ENCODE peak calls at places on chromosome 13, in four cellular contexts. E is stimulated activated CD4-positive, alpha-beta T cell treated with anti-CD3 and anti-CD28 coated beads, Interleukin-12 subunit alpha, Interleukin-12 subunit beta, amount 100 ng/mL, for 4 hours; A is ascending aorta; Q is iPS-NIHi11. H is an unnamed sample.

GRCh38 chr13:79070343-79070974 is 335.6 kb downstream of the RBM26 start:
- DNase-seq in E (no peak), A (no peak), Q (no peak), H (no peak)

GRCh38 chr13:72864142-72865035 is 82.5 kb downstream of the PIBF1 start:
- DNase-seq in E (no peak), Q (no peak), A (no peak), H (no peak)

GRCh38 chr13:108859202-108860012 is 230.0 kb downstream of the MYO16 start:
- DNase-seq in A (no peak), Q (no peak), E (no peak), H (no peak)

GRCh38 chr13:44331912-44332840 is 41.4 kb upstream of the SERP2 start:
- DNase-seq in A (peak; percentile 87), E (no peak), Q (no peak), H (peak; percentile 84)

GRCh38 chr13:103067751-103068563 is 1.7 kb upstream of the SLC10A2 start:
- DNase-seq in A (no peak), E (no peak), Q (peak; percentile 58), H (peak; percentile 1)

GRCh38 chr13:80047406-80047805 is 293.5 kb downstream of the SPRY2 start:
- DNase-seq in E (no peak), A (no peak), Q (no peak), H (peak; percentile 75)

GRCh38 chr13:63421113-63421512 is 2005.5 kb upstream of the PCDH20 start:
- DNase-seq in Q (no peak), A (no peak), E (no peak), H (no peak)

GRCh38 chr13:36432106-36432544 is at the start of gene CCNA1:
- DNase-seq in A (no peak), E (no peak), Q (peak; percentile 89), H (peak; percentile 76)

GRCh38 chr13:102197193-102197592 is 204.7 kb downstream of the FGF14 start:
- DNase-seq in A (no peak), Q (no peak), E (no peak), H (peak; percentile 19)

GRCh38 chr13:113105032-113105993 is at the start of gene F7:
- DNase-seq in Q (no peak), E (no peak), A (no peak), H (no peak)

GRCh38 chr13:73722120-73722519 is 412.1 kb downstream of the KLF12 start:
- DNase-seq in E (no peak), A (no peak), Q (no peak), H (peak; percentile 50)

GRCh38 chr13:109941951-109942350 is 155.6 kb upstream of the IRS2 start:
- DNase-seq in A (no peak), Q (no peak), E (no peak), H (no peak)

GRCh38 chr13:109780880-109781383 is 5.5 kb downstream of the IRS2 start:
- DNase-seq in Q (no peak), A (no peak), E (no peak), H (no peak)

GRCh38 chr13:97849305-97849704 is 104.2 kb upstream of the IPO5 start:
- DNase-seq in E (no peak), Q (peak; percentile 55), A (no peak), H (peak; percentile 13)

GRCh38 chr13:68174905-68175304 is 944.8 kb upstream of the PCDH9 start:
- DNase-seq in E (no peak), A (no peak), Q (no peak), H (no peak)

GRCh38 chr13:32059511-32059984 is 28.0 kb downstream of the FRY start:
- DNase-seq in Q (no peak), E (no peak), A (no peak), H (no peak)

GRCh38 chr13:113451951-113452421 is 1.3 kb downstream of the ADPRHL1 start:
- DNase-seq in Q (no peak), A (peak; percentile 47), E (no peak), H (no peak)

GRCh38 chr13:87887459-87888123 is 216.4 kb downstream of the SLITRK5 start:
- DNase-seq in Q (no peak), E (no peak), A (no peak), H (no peak)